ENCODE peak calls at places on chromosomes 11 and 22, in six cellular contexts. One of them, this sample, is unnamed.

GRCh38 chr11:125404136-125404810 is 91.8 kb downstream of the FEZ1 start:
- DNase-seq in activated naive CD8-positive, alpha-beta T cell treated with anti-CD3 and anti-CD28 coated beads, Interleukin-2, amount 50 U/mL, for 24 hours: no peak
- DNase-seq in NCI-H1694: no peak
- DNase-seq in activated naive CD4-positive, alpha-beta T cell: no peak
- DNase-seq in kidney glomerular epithelial cell: no peak
- DNase-seq in endothelial cell: no peak
- DNase-seq in this sample: no peak

GRCh38 chr22:50474711-50475651 is at the start of gene SBF1:
- DNase-seq in activated naive CD8-positive, alpha-beta T cell treated with anti-CD3 and anti-CD28 coated beads, Interleukin-2, amount 50 U/mL, for 24 hours: peak; percentile 93
- DNase-seq in NCI-H1694: peak; percentile 50
- DNase-seq in activated naive CD4-positive, alpha-beta T cell: peak; percentile 78
- DNase-seq in kidney glomerular epithelial cell: peak; percentile 83
- DNase-seq in endothelial cell: peak; percentile 94
- DNase-seq in this sample: peak; percentile 43

GRCh38 chr11:81345609-81346008 is 1388.1 kb downstream of the FAM181B start:
- DNase-seq in activated naive CD8-positive, alpha-beta T cell treated with anti-CD3 and anti-CD28 coated beads, Interleukin-2, amount 50 U/mL, for 24 hours: no peak
- DNase-seq in NCI-H1694: no peak
- DNase-seq in activated naive CD4-positive, alpha-beta T cell: no peak
- DNase-seq in kidney glomerular epithelial cell: no peak
- DNase-seq in endothelial cell: no peak
- DNase-seq in this sample: no peak

GRCh38 chr22:40175571-40176105 is 2.1 kb upstream of the TNRC6B start:
- DNase-seq in activated naive CD8-positive, alpha-beta T cell treated with anti-CD3 and anti-CD28 coated beads, Interleukin-2, amount 50 U/mL, for 24 hours: no peak
- DNase-seq in NCI-H1694: no peak
- DNase-seq in activated naive CD4-positive, alpha-beta T cell: no peak
- DNase-seq in kidney glomerular epithelial cell: no peak
- DNase-seq in endothelial cell: no peak
- DNase-seq in this sample: no peak

GRCh38 chr22:32531955-32532818 is 57.6 kb downstream of the FBXO7 start:
- DNase-seq in activated naive CD8-positive, alpha-beta T cell treated with anti-CD3 and anti-CD28 coated beads, Interleukin-2, amount 50 U/mL, for 24 hours: no peak
- DNase-seq in NCI-H1694: no peak
- DNase-seq in activated naive CD4-positive, alpha-beta T cell: no peak
- DNase-seq in kidney glomerular epithelial cell: peak; percentile 15
- DNase-seq in endothelial cell: peak; percentile 27
- DNase-seq in this sample: no peak

GRCh38 chr11:114348200-114349191 is 51.8 kb downstream of the C11orf71 start:
- DNase-seq in activated naive CD8-positive, alpha-beta T cell treated with anti-CD3 and anti-CD28 coated beads, Interleukin-2, amount 50 U/mL, for 24 hours: peak; percentile 22
- DNase-seq in NCI-H1694: peak; percentile 14
- DNase-seq in activated naive CD4-positive, alpha-beta T cell: no peak
- DNase-seq in kidney glomerular epithelial cell: peak; percentile 78
- DNase-seq in endothelial cell: peak; percentile 52
- DNase-seq in this sample: no peak

GRCh38 chr22:22993184-22993583 is 77.1 kb upstream of the GNAZ start:
- DNase-seq in activated naive CD8-positive, alpha-beta T cell treated with anti-CD3 and anti-CD28 coated beads, Interleukin-2, amount 50 U/mL, for 24 hours: no peak
- DNase-seq in NCI-H1694: no peak
- DNase-seq in activated naive CD4-positive, alpha-beta T cell: no peak
- DNase-seq in kidney glomerular epithelial cell: no peak
- DNase-seq in endothelial cell: no peak
- DNase-seq in this sample: no peak

GRCh38 chr11:22626573-22627239 is 1.1 kb upstream of the FANCF start:
- DNase-seq in activated naive CD8-positive, alpha-beta T cell treated with anti-CD3 and anti-CD28 coated beads, Interleukin-2, amount 50 U/mL, for 24 hours: no peak
- DNase-seq in NCI-H1694: no peak
- DNase-seq in activated naive CD4-positive, alpha-beta T cell: no peak
- DNase-seq in kidney glomerular epithelial cell: no peak
- DNase-seq in endothelial cell: no peak
- DNase-seq in this sample: no peak

GRCh38 chr11:85109141-85109540 is 518.0 kb downstream of the DLG2 start:
- DNase-seq in activated naive CD8-positive, alpha-beta T cell treated with anti-CD3 and anti-CD28 coated beads, Interleukin-2, amount 50 U/mL, for 24 hours: no peak
- DNase-seq in NCI-H1694: no peak
- DNase-seq in activated naive CD4-positive, alpha-beta T cell: no peak
- DNase-seq in kidney glomerular epithelial cell: no peak
- DNase-seq in endothelial cell: no peak
- DNase-seq in this sample: no peak

GRCh38 chr11:14544611-14545010 is 24.4 kb upstream of the PSMA1 start:
- DNase-seq in activated naive CD8-positive, alpha-beta T cell treated with anti-CD3 and anti-CD28 coated beads, Interleukin-2, amount 50 U/mL, for 24 hours: no peak
- DNase-seq in NCI-H1694: no peak
- DNase-seq in activated naive CD4-positive, alpha-beta T cell: no peak
- DNase-seq in kidney glomerular epithelial cell: no peak
- DNase-seq in endothelial cell: no peak
- DNase-seq in this sample: no peak

GRCh38 chr11:124274000-124274399 is 17.8 kb downstream of the OR8G5 start:
- DNase-seq in activated naive CD8-positive, alpha-beta T cell treated with anti-CD3 and anti-CD28 coated beads, Interleukin-2, amount 50 U/mL, for 24 hours: no peak
- DNase-seq in NCI-H1694: no peak
- DNase-seq in activated naive CD4-positive, alpha-beta T cell: no peak
- DNase-seq in kidney glomerular epithelial cell: no peak
- DNase-seq in endothelial cell: no peak
- DNase-seq in this sample: no peak

GRCh38 chr11:79786961-79787360 is 346.1 kb upstream of the TENM4 start:
- DNase-seq in activated naive CD8-positive, alpha-beta T cell treated with anti-CD3 and anti-CD28 coated beads, Interleukin-2, amount 50 U/mL, for 24 hours: no peak
- DNase-seq in NCI-H1694: no peak
- DNase-seq in activated naive CD4-positive, alpha-beta T cell: no peak
- DNase-seq in kidney glomerular epithelial cell: no peak
- DNase-seq in endothelial cell: no peak
- DNase-seq in this sample: no peak

GRCh38 chr11:34758262-34758661 is 137.4 kb downstream of the EHF start:
- DNase-seq in activated naive CD8-positive, alpha-beta T cell treated with anti-CD3 and anti-CD28 coated beads, Interleukin-2, amount 50 U/mL, for 24 hours: no peak
- DNase-seq in NCI-H1694: no peak
- DNase-seq in activated naive CD4-positive, alpha-beta T cell: no peak
- DNase-seq in kidney glomerular epithelial cell: no peak
- DNase-seq in endothelial cell: no peak
- DNase-seq in this sample: no peak

GRCh38 chr11:127252321-127252720 is 251.8 kb upstream of the KIRREL3 start:
- DNase-seq in activated naive CD8-positive, alpha-beta T cell treated with anti-CD3 and anti-CD28 coated beads, Interleukin-2, amount 50 U/mL, for 24 hours: no peak
- DNase-seq in NCI-H1694: no peak
- DNase-seq in activated naive CD4-positive, alpha-beta T cell: no peak
- DNase-seq in kidney glomerular epithelial cell: no peak
- DNase-seq in endothelial cell: no peak
- DNase-seq in this sample: no peak

GRCh38 chr11:2837651-2838050 is 47.9 kb downstream of the CDKN1C start:
- DNase-seq in activated naive CD8-positive, alpha-beta T cell treated with anti-CD3 and anti-CD28 coated beads, Interleukin-2, amount 50 U/mL, for 24 hours: no peak
- DNase-seq in NCI-H1694: no peak
- DNase-seq in activated naive CD4-positive, alpha-beta T cell: no peak
- DNase-seq in kidney glomerular epithelial cell: no peak
- DNase-seq in endothelial cell: no peak
- DNase-seq in this sample: no peak

GRCh38 chr11:95149659-95150294 is 60.1 kb downstream of the ENDOD1 start:
- DNase-seq in activated naive CD8-positive, alpha-beta T cell treated with anti-CD3 and anti-CD28 coated beads, Interleukin-2, amount 50 U/mL, for 24 hours: no peak
- DNase-seq in NCI-H1694: no peak
- DNase-seq in activated naive CD4-positive, alpha-beta T cell: no peak
- DNase-seq in kidney glomerular epithelial cell: peak; percentile 55
- DNase-seq in endothelial cell: peak; percentile 41
- DNase-seq in this sample: no peak

GRCh38 chr11:35740061-35740824 is 77.7 kb downstream of the TRIM44 start:
- DNase-seq in activated naive CD8-positive, alpha-beta T cell treated with anti-CD3 and anti-CD28 coated beads, Interleukin-2, amount 50 U/mL, for 24 hours: no peak
- DNase-seq in NCI-H1694: no peak
- DNase-seq in activated naive CD4-positive, alpha-beta T cell: no peak
- DNase-seq in kidney glomerular epithelial cell: no peak
- DNase-seq in endothelial cell: no peak
- DNase-seq in this sample: no peak

GRCh38 chr11:76268498-76268897 is 62.2 kb upstream of the WNT11 start:
- DNase-seq in activated naive CD8-positive, alpha-beta T cell treated with anti-CD3 and anti-CD28 coated beads, Interleukin-2, amount 50 U/mL, for 24 hours: no peak
- DNase-seq in NCI-H1694: no peak
- DNase-seq in activated naive CD4-positive, alpha-beta T cell: no peak
- DNase-seq in kidney glomerular epithelial cell: no peak
- DNase-seq in endothelial cell: no peak
- DNase-seq in this sample: no peak

GRCh38 chr11:103071008-103071407 is 21.0 kb downstream of the DCUN1D5 start:
- DNase-seq in activated naive CD8-positive, alpha-beta T cell treated with anti-CD3 and anti-CD28 coated beads, Interleukin-2, amount 50 U/mL, for 24 hours: no peak
- DNase-seq in NCI-H1694: no peak
- DNase-seq in activated naive CD4-positive, alpha-beta T cell: no peak
- DNase-seq in kidney glomerular epithelial cell: no peak
- DNase-seq in endothelial cell: no peak
- DNase-seq in this sample: no peak

GRCh38 chr22:23182289-23183106 is 2.2 kb downstream of the BCR start:
- DNase-seq in activated naive CD8-positive, alpha-beta T cell treated with anti-CD3 and anti-CD28 coated beads, Interleukin-2, amount 50 U/mL, for 24 hours: peak; percentile 72
- DNase-seq in NCI-H1694: no peak
- DNase-seq in activated naive CD4-positive, alpha-beta T cell: no peak
- DNase-seq in kidney glomerular epithelial cell: peak; percentile 29
- DNase-seq in endothelial cell: no peak
- DNase-seq in this sample: no peak

GRCh38 chr11:62715150-62716130 is 8.0 kb downstream of the GNG3 start:
- DNase-seq in activated naive CD8-positive, alpha-beta T cell treated with anti-CD3 and anti-CD28 coated beads, Interleukin-2, amount 50 U/mL, for 24 hours: no peak
- DNase-seq in NCI-H1694: no peak
- DNase-seq in activated naive CD4-positive, alpha-beta T cell: no peak
- DNase-seq in kidney glomerular epithelial cell: no peak
- DNase-seq in endothelial cell: no peak
- DNase-seq in this sample: no peak

GRCh38 chr11:118691926-118692830 is 12.7 kb upstream of the TREH start:
- DNase-seq in activated naive CD8-positive, alpha-beta T cell treated with anti-CD3 and anti-CD28 coated beads, Interleukin-2, amount 50 U/mL, for 24 hours: peak; percentile 66
- DNase-seq in NCI-H1694: no peak
- DNase-seq in activated naive CD4-positive, alpha-beta T cell: peak; percentile 21
- DNase-seq in kidney glomerular epithelial cell: peak; percentile 5
- DNase-seq in endothelial cell: no peak
- DNase-seq in this sample: no peak

GRCh38 chr11:34926101-34926830 is 9.8 kb downstream of the PDHX start:
- DNase-seq in activated naive CD8-positive, alpha-beta T cell treated with anti-CD3 and anti-CD28 coated beads, Interleukin-2, amount 50 U/mL, for 24 hours: no peak
- DNase-seq in NCI-H1694: peak; percentile 7
- DNase-seq in activated naive CD4-positive, alpha-beta T cell: no peak
- DNase-seq in kidney glomerular epithelial cell: peak; percentile 58
- DNase-seq in endothelial cell: peak; percentile 11
- DNase-seq in this sample: no peak

GRCh38 chr22:28560005-28560742 is 119.5 kb downstream of the TTC28 start:
- DNase-seq in activated naive CD8-positive, alpha-beta T cell treated with anti-CD3 and anti-CD28 coated beads, Interleukin-2, amount 50 U/mL, for 24 hours: no peak
- DNase-seq in NCI-H1694: no peak
- DNase-seq in activated naive CD4-positive, alpha-beta T cell: no peak
- DNase-seq in kidney glomerular epithelial cell: peak; percentile 15
- DNase-seq in endothelial cell: no peak
- DNase-seq in this sample: no peak

GRCh38 chr22:50527921-50528681 is 1.7 kb downstream of the TYMP start:
- DNase-seq in activated naive CD8-positive, alpha-beta T cell treated with anti-CD3 and anti-CD28 coated beads, Interleukin-2, amount 50 U/mL, for 24 hours: no peak
- DNase-seq in NCI-H1694: no peak
- DNase-seq in activated naive CD4-positive, alpha-beta T cell: no peak
- DNase-seq in kidney glomerular epithelial cell: no peak
- DNase-seq in endothelial cell: no peak
- DNase-seq in this sample: no peak

GRCh38 chr11:92550411-92550810 is 325.8 kb downstream of the FAT3 start:
- DNase-seq in activated naive CD8-positive, alpha-beta T cell treated with anti-CD3 and anti-CD28 coated beads, Interleukin-2, amount 50 U/mL, for 24 hours: no peak
- DNase-seq in NCI-H1694: no peak
- DNase-seq in activated naive CD4-positive, alpha-beta T cell: no peak
- DNase-seq in kidney glomerular epithelial cell: no peak
- DNase-seq in endothelial cell: no peak
- DNase-seq in this sample: no peak

GRCh38 chr11:23590909-23591308 is 730.6 kb upstream of the CCDC179 start:
- DNase-seq in activated naive CD8-positive, alpha-beta T cell treated with anti-CD3 and anti-CD28 coated beads, Interleukin-2, amount 50 U/mL, for 24 hours: no peak
- DNase-seq in NCI-H1694: no peak
- DNase-seq in activated naive CD4-positive, alpha-beta T cell: no peak
- DNase-seq in kidney glomerular epithelial cell: no peak
- DNase-seq in endothelial cell: no peak
- DNase-seq in this sample: no peak

GRCh38 chr11:135008001-135008405 is 596.0 kb upstream of the B3GAT1 start:
- DNase-seq in activated naive CD8-positive, alpha-beta T cell treated with anti-CD3 and anti-CD28 coated beads, Interleukin-2, amount 50 U/mL, for 24 hours: no peak
- DNase-seq in NCI-H1694: peak; percentile 27
- DNase-seq in activated naive CD4-positive, alpha-beta T cell: no peak
- DNase-seq in kidney glomerular epithelial cell: no peak
- DNase-seq in endothelial cell: no peak
- DNase-seq in this sample: no peak

GRCh38 chr22:26648011-26648497 is 9.3 kb upstream of the MIAT start:
- DNase-seq in activated naive CD8-positive, alpha-beta T cell treated with anti-CD3 and anti-CD28 coated beads, Interleukin-2, amount 50 U/mL, for 24 hours: peak; percentile 41
- DNase-seq in NCI-H1694: no peak
- DNase-seq in activated naive CD4-positive, alpha-beta T cell: peak; percentile 3
- DNase-seq in kidney glomerular epithelial cell: no peak
- DNase-seq in endothelial cell: no peak
- DNase-seq in this sample: no peak

GRCh38 chr11:76962583-76963416 is 71.4 kb upstream of the B3GNT6 start:
- DNase-seq in activated naive CD8-positive, alpha-beta T cell treated with anti-CD3 and anti-CD28 coated beads, Interleukin-2, amount 50 U/mL, for 24 hours: no peak
- DNase-seq in NCI-H1694: no peak
- DNase-seq in activated naive CD4-positive, alpha-beta T cell: no peak
- DNase-seq in kidney glomerular epithelial cell: no peak
- DNase-seq in endothelial cell: no peak
- DNase-seq in this sample: no peak

GRCh38 chr22:17945851-17946690 is 78.3 kb downstream of the MICAL3 start:
- DNase-seq in activated naive CD8-positive, alpha-beta T cell treated with anti-CD3 and anti-CD28 coated beads, Interleukin-2, amount 50 U/mL, for 24 hours: no peak
- DNase-seq in NCI-H1694: no peak
- DNase-seq in activated naive CD4-positive, alpha-beta T cell: no peak
- DNase-seq in kidney glomerular epithelial cell: no peak
- DNase-seq in endothelial cell: no peak
- DNase-seq in this sample: no peak

This sample was measured in esophagus squamous epithelium.